ENCODE peak calls at places on chromosomes 1 and 21, in six cellular contexts. One of them, this sample, is unnamed.

GRCh38 chr1:9615316-9616063 is 26.8 kb downstream of the TMEM201 start:
- DNase-seq in CD8-positive, alpha-beta memory T cell: peak; percentile 22
- DNase-seq in COR-L47: peak; percentile 23
- DNase-seq in EH: peak; percentile 41
- DNase-seq in NCI-H1694 treated with DMSO at 0.1 percent for 48 hours: peak; percentile 5
- DNase-seq in T-helper 9 cell: no peak
- DNase-seq in this sample: peak; percentile 37

GRCh38 chr1:117535776-117536175 is 70.1 kb upstream of the TENT5C start:
- DNase-seq in NCI-H1694 treated with DMSO at 0.1 percent for 48 hours: no peak
- DNase-seq in CD8-positive, alpha-beta memory T cell: no peak
- DNase-seq in COR-L47: no peak
- DNase-seq in EH: no peak
- DNase-seq in T-helper 9 cell: no peak
- DNase-seq in this sample: no peak

GRCh38 chr1:39105841-39106765 is 80.0 kb downstream of the NDUFS5 start:
- DNase-seq in CD8-positive, alpha-beta memory T cell: no peak
- DNase-seq in T-helper 9 cell: peak; percentile 26
- DNase-seq in EH: peak; percentile 66
- DNase-seq in COR-L47: peak; percentile 14
- DNase-seq in NCI-H1694 treated with DMSO at 0.1 percent for 48 hours: no peak
- DNase-seq in this sample: peak; percentile 74

GRCh38 chr21:35528109-35529042 is 479.3 kb upstream of the RUNX1 start:
- DNase-seq in CD8-positive, alpha-beta memory T cell: peak; percentile 5
- DNase-seq in NCI-H1694 treated with DMSO at 0.1 percent for 48 hours: no peak
- DNase-seq in T-helper 9 cell: peak; percentile 4
- DNase-seq in EH: no peak
- DNase-seq in COR-L47: no peak
- DNase-seq in this sample: no peak

GRCh38 chr1:112721966-112722524 is 6.9 kb upstream of the PPM1J start:
- DNase-seq in EH: no peak
- DNase-seq in T-helper 9 cell: no peak
- DNase-seq in COR-L47: no peak
- DNase-seq in NCI-H1694 treated with DMSO at 0.1 percent for 48 hours: no peak
- DNase-seq in CD8-positive, alpha-beta memory T cell: no peak
- DNase-seq in this sample: no peak

GRCh38 chr1:46171872-46172271 is 3.0 kb upstream of the TSPAN1 start:
- DNase-seq in T-helper 9 cell: no peak
- DNase-seq in NCI-H1694 treated with DMSO at 0.1 percent for 48 hours: no peak
- DNase-seq in CD8-positive, alpha-beta memory T cell: no peak
- DNase-seq in COR-L47: no peak
- DNase-seq in EH: no peak
- DNase-seq in this sample: no peak

GRCh38 chr1:25550155-25550506 is 6.7 kb downstream of the LDLRAP1 start:
- DNase-seq in NCI-H1694 treated with DMSO at 0.1 percent for 48 hours: no peak
- DNase-seq in CD8-positive, alpha-beta memory T cell: no peak
- DNase-seq in EH: peak; percentile 62
- DNase-seq in T-helper 9 cell: no peak
- DNase-seq in COR-L47: no peak
- DNase-seq in this sample: peak; percentile 63

GRCh38 chr1:209737118-209737505 is 18.7 kb upstream of the TRAF3IP3 start:
- DNase-seq in COR-L47: no peak
- DNase-seq in EH: no peak
- DNase-seq in NCI-H1694 treated with DMSO at 0.1 percent for 48 hours: no peak
- DNase-seq in T-helper 9 cell: no peak
- DNase-seq in CD8-positive, alpha-beta memory T cell: no peak
- DNase-seq in this sample: no peak

GRCh38 chr21:36534656-36535055 is 54.7 kb upstream of the CLDN14 start:
- DNase-seq in T-helper 9 cell: no peak
- DNase-seq in NCI-H1694 treated with DMSO at 0.1 percent for 48 hours: no peak
- DNase-seq in COR-L47: no peak
- DNase-seq in CD8-positive, alpha-beta memory T cell: no peak
- DNase-seq in EH: no peak
- DNase-seq in this sample: no peak

GRCh38 chr1:92965003-92965402 is 3.7 kb upstream of the DIPK1A start:
- DNase-seq in T-helper 9 cell: peak; percentile 23
- DNase-seq in EH: no peak
- DNase-seq in NCI-H1694 treated with DMSO at 0.1 percent for 48 hours: no peak
- DNase-seq in CD8-positive, alpha-beta memory T cell: no peak
- DNase-seq in COR-L47: no peak
- DNase-seq in this sample: no peak

This sample was measured in mesenchymal stem cell.